ENCODE peak calls at places on chromosomes 7 and 10, in six cellular contexts. R is transverse colon; C is A172; E is fibroblast of mammary gland; T is stimulated activated CD4-positive, alpha-beta T cell treated with anti-CD3 and anti-CD28 coated beads, TNF-alpha, amount 100 ng/mL, for 1 hour; Z is endothelial cell. F is an unnamed sample.

GRCh38 chr10:80459047-80459865 is 5.1 kb downstream of the TSPAN14 start:
- DNase-seq in R (peak), C (peak), E (peak), T (no peak), Z (no peak), F (peak)

GRCh38 chr10:70584366-70584765 is 18.2 kb downstream of the PRF1 start:
- DNase-seq in R (no peak), C (no peak), E (no peak), T (no peak), Z (no peak), F (no peak)

GRCh38 chr10:5317547-5318107 is 47.1 kb upstream of the UCN3 start:
- DNase-seq in R (no peak), C (peak), E (peak), T (no peak), Z (no peak), F (no peak)

GRCh38 chr7:129213828-129214227 is 11.0 kb upstream of the AHCYL2 start:
- DNase-seq in R (no peak), C (no peak), E (peak), T (no peak), Z (no peak), F (no peak)

GRCh38 chr7:10122573-10123100 is 851.0 kb upstream of the PHF14 start:
- DNase-seq in R (no peak), C (no peak), E (no peak), T (no peak), Z (peak), F (no peak)

GRCh38 chr7:78770422-78771410 is 682.8 kb downstream of the MAGI2 start:
- DNase-seq in R (no peak), C (no peak), E (peak), T (no peak), Z (no peak), F (no peak)

GRCh38 chr7:2687881-2688318 is at the start of gene AMZ1:
- DNase-seq in R (no peak), C (no peak), E (no peak), T (no peak), Z (no peak), F (no peak)

GRCh38 chr7:66163186-66163610 is 41.9 kb upstream of the TPST1 start:
- DNase-seq in R (no peak), C (no peak), E (no peak), T (no peak), Z (no peak), F (no peak)

GRCh38 chr7:159040912-159041711 is 103.6 kb downstream of the VIPR2 start:
- DNase-seq in R (no peak), C (no peak), E (no peak), T (no peak), Z (no peak), F (no peak)

GRCh38 chr10:133537551-133538545 is 10.7 kb downstream of the CYP2E1 start:
- DNase-seq in R (no peak), C (no peak), E (no peak), T (no peak), Z (no peak), F (no peak)

GRCh38 chr10:63145782-63146181 is 12.7 kb downstream of the NRBF2 start:
- DNase-seq in R (no peak), C (no peak), E (peak), T (no peak), Z (no peak), F (no peak)

GRCh38 chr10:77357185-77357584 is 280.4 kb downstream of the KCNMA1 start:
- DNase-seq in R (no peak), C (no peak), E (no peak), T (no peak), Z (no peak), F (no peak)

GRCh38 chr7:131688738-131689661 is 132.6 kb upstream of the PODXL start:
- DNase-seq in R (peak), C (peak), E (peak), T (no peak), Z (peak), F (peak)

GRCh38 chr7:37391791-37392672 is 56.6 kb downstream of the ELMO1 start:
- DNase-seq in R (no peak), C (no peak), E (no peak), T (no peak), Z (no peak), F (no peak)

GRCh38 chr7:115116773-115117715 is 195.2 kb downstream of the MDFIC start:
- DNase-seq in R (no peak), C (no peak), E (no peak), T (no peak), Z (no peak), F (no peak)

GRCh38 chr10:22697799-22698198 is 16.6 kb downstream of the PIP4K2A start:
- DNase-seq in R (no peak), C (no peak), E (no peak), T (no peak), Z (no peak), F (no peak)

GRCh38 chr7:102254521-102254920 is 32.1 kb upstream of the SH2B2 start:
- DNase-seq in R (no peak), C (no peak), E (no peak), T (no peak), Z (no peak), F (no peak)

GRCh38 chr7:20214787-20215669 is 2.2 kb downstream of the MACC1 start:
- DNase-seq in R (no peak), C (peak), E (no peak), T (no peak), Z (no peak), F (peak)

GRCh38 chr7:151233111-151233701 is 923 bp downstream of the CHPF2 start:
- DNase-seq in R (no peak), C (peak), E (peak), T (peak), Z (no peak), F (peak)

F was measured in small intestine.